ENCODE peak calls at places on chromosomes 3 and 15, in seven cellular contexts. P, Z, S, Y, L, A and T are unnamed samples. For H3K27me3, the result is how much of the 10 kb centered on the place peaks cover.

GRCh38 chr3:1979961-1980615 is 118.6 kb upstream of the CNTN4 start:
- DNase-seq in P (no peak), Z (no peak), S (no peak), Y (no peak), L (no peak), A (no peak), T (no peak)

GRCh38 chr15:43105077-43105769 is 615 bp downstream of the UBR1 start:
- DNase-seq in P (peak), Z (no peak), S (peak), Y (no peak), L (no peak), A (no peak), T (no peak)

GRCh38 chr3:64748244-64748894 is 60.6 kb upstream of the ADAMTS9 start:
- DNase-seq in P (no peak), Z (no peak), S (no peak), Y (no peak), L (no peak), A (no peak), T (no peak)

GRCh38 chr3:23863060-23863459 is 53.7 kb downstream of the NKIRAS1 start:
- DNase-seq in P (no peak), Z (no peak), S (no peak), Y (no peak), L (no peak), A (no peak), T (no peak)

GRCh38 chr3:67648701-67649100 is 5.7 kb downstream of the SUCLG2 start:
- DNase-seq in P (peak), Z (no peak), S (no peak), Y (no peak), L (no peak), A (no peak), T (peak)

GRCh38 chr3:151838574-151839312 is 24.8 kb downstream of the AADAC start:
- DNase-seq in P (peak), Z (no peak), S (peak), Y (peak), L (peak), A (peak), T (no peak)

GRCh38 chr15:49902791-49903481 is 216.1 kb downstream of the ATP8B4 start:
- DNase-seq in P (no peak), Z (no peak), S (no peak), Y (no peak), L (no peak), A (no peak), T (no peak)

GRCh38 chr15:73352082-73352481 is 16.7 kb downstream of the HCN4 start:
- DNase-seq in P (no peak), Z (no peak), S (no peak), Y (no peak), L (no peak), A (no peak), T (no peak)

GRCh38 chr3:21013566-21013965 is 737.4 kb downstream of the ZNF385D start:
- DNase-seq in P (no peak), Z (no peak), S (no peak), Y (no peak), L (no peak), A (no peak), T (no peak)

GRCh38 chr3:47950453-47950852 is 65.8 kb downstream of the MAP4 start:
- DNase-seq in P (no peak), Z (no peak), S (no peak), Y (no peak), L (no peak), A (no peak), T (no peak)

GRCh38 chr3:175185903-175186302 is 326.8 kb downstream of the NAALADL2 start:
- DNase-seq in P (no peak), Z (no peak), S (no peak), Y (no peak), L (no peak), A (no peak), T (no peak)
- TF ChIP-seq EP300 in P (no peak), Z (no peak), S (no peak), Y (no peak), L (no peak), A (no peak), T (no peak)

GRCh38 chr3:123997543-123997942 is 5.6 kb upstream of the ROPN1 start:
- DNase-seq in P (no peak), Z (no peak), S (no peak), Y (no peak), L (no peak), A (no peak), T (no peak)
- H3K27me3 ChIP-seq in P (under half), Z (under half), S (under half), Y (under half), L (under half), A (under half), T (under half)

GRCh38 chr15:79682285-79682684 is 214.5 kb downstream of the MTHFS start:
- DNase-seq in P (no peak), Z (no peak), S (no peak), Y (no peak), L (no peak), A (peak), T (no peak)
- H3K4me3 ChIP-seq in P (no peak), Z (no peak), S (no peak), Y (no peak), L (no peak), A (no peak), T (no peak)

GRCh38 chr3:71930056-71930991 is 145.4 kb upstream of the PROK2 start:
- DNase-seq in P (no peak), Z (no peak), S (no peak), Y (no peak), L (no peak), A (no peak), T (no peak)

GRCh38 chr3:71926242-71926560 is 141.3 kb upstream of the PROK2 start:
- DNase-seq in P (peak), Z (no peak), S (peak), Y (no peak), L (no peak), A (no peak), T (no peak)

GRCh38 chr3:71926690-71927089 is 141.7 kb upstream of the PROK2 start:
- DNase-seq in P (no peak), Z (no peak), S (no peak), Y (no peak), L (no peak), A (no peak), T (no peak)

GRCh38 chr3:71928215-71928614 is 143.3 kb upstream of the PROK2 start:
- DNase-seq in P (no peak), Z (no peak), S (no peak), Y (no peak), L (no peak), A (no peak), T (no peak)

DNA sequence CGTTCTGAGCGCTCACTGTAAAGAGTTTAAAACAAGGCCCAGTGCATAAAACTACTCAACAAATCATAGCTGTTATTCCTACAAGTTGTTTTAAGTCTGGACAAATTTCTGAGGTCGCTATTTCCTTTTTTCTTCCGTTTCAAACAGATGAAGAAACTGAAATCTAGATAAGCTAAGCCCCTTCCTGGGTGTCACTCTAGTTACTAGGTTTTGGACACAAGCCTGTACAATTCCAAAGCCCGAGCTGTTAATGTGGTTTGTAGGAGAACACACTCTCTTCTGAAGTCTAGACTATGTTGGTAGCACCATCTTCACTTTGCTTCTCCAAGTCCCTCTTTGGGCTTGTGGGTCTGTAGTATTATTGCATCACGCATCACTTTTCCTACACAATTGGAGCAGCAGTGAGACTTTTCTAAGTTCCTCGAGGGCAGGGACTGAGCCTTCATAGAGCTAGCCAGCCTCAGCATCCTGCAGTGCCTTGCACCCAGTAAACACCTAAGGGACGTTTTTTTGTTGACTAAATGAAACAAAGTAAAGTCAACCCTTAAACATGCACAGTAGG is 142.6 kb upstream of the PROK2 start:
- DNase-seq in P (no peak), Z (no peak), S (no peak), Y (no peak), L (no peak), A (no peak), T (no peak)
- TF ChIP-seq EP300 in P (no peak), Z (no peak), S (no peak), Y (no peak), L (no peak), A (no peak), T (no peak)